ENCODE peak calls at places on chromosomes 3 and 15, in ten cellular contexts. G, P, Q, S, B, R, V, M, X and H are unnamed samples.
A peak's percentile ranks its signal among the peaks of the same experiment; 100 is the strongest.

GRCh38 chr3:101065962-101066361 is 72.7 kb upstream of the ABI3BP start:
- DNase-seq in G (no peak), P (peak; percentile 93), Q (no peak), S (no peak), B (no peak), R (no peak), V (no peak), M (peak; percentile 90), X (no peak), H (no peak)

GRCh38 chr3:134476306-134476705 is 9.5 kb downstream of the ANAPC13 start:
- DNase-seq in G (no peak), P (peak; percentile 81), Q (no peak), S (no peak), B (no peak), R (no peak), V (no peak), M (no peak), X (no peak), H (no peak)

GRCh38 chr3:76570436-76571057 is 469.4 kb upstream of the ROBO2 start:
- DNase-seq in G (no peak), P (peak; percentile 1), Q (no peak), S (no peak), B (no peak), R (no peak), V (peak; percentile 19), M (peak; percentile 24), X (no peak), H (peak; percentile 9)

GRCh38 chr3:16423298-16423697 is 90.2 kb downstream of the RFTN1 start:
- DNase-seq in G (no peak), P (no peak), Q (no peak), S (no peak), B (no peak), R (no peak), V (no peak), M (peak; percentile 94), X (no peak), H (no peak)

GRCh38 chr3:184218814-184219213 is 10.6 kb upstream of the VWA5B2 start:
- DNase-seq in G (no peak), P (no peak), Q (no peak), S (no peak), B (no peak), R (no peak), V (no peak), M (no peak), X (no peak), H (no peak)

GRCh38 chr3:81770710-81771109 is 9.3 kb upstream of the GBE1 start:
- DNase-seq in G (no peak), P (no peak), Q (no peak), S (no peak), B (no peak), R (no peak), V (no peak), M (no peak), X (no peak), H (no peak)

GRCh38 chr3:44072601-44073540 is 168.8 kb upstream of the TOPAZ1 start:
- DNase-seq in G (no peak), P (no peak), Q (no peak), S (no peak), B (no peak), R (no peak), V (no peak), M (no peak), X (no peak), H (no peak)

GRCh38 chr3:146091397-146091796 is 69.6 kb downstream of the PLOD2 start:
- DNase-seq in G (no peak), P (no peak), Q (no peak), S (no peak), B (no peak), R (no peak), V (no peak), M (no peak), X (no peak), H (no peak)

GRCh38 chr15:85351965-85352364 is 28.4 kb upstream of the AKAP13 start:
- DNase-seq in G (no peak), P (no peak), Q (no peak), S (no peak), B (no peak), R (no peak), V (no peak), M (peak; percentile 42), X (no peak), H (no peak)

GRCh38 chr3:79125313-79125984 is 642.3 kb downstream of the ROBO1 start:
- DNase-seq in G (no peak), P (no peak), Q (no peak), S (no peak), B (no peak), R (no peak), V (no peak), M (no peak), X (peak; percentile 17), H (no peak)

GRCh38 chr3:45387171-45387570 is 1.2 kb upstream of the LARS2 start:
- DNase-seq in G (no peak), P (no peak), Q (no peak), S (no peak), B (no peak), R (no peak), V (no peak), M (peak; percentile 68), X (no peak), H (no peak)

GRCh38 chr3:11570251-11570650 is 73.5 kb downstream of the VGLL4 start:
- DNase-seq in G (no peak), P (no peak), Q (no peak), S (no peak), B (no peak), R (no peak), V (no peak), M (no peak), X (no peak), H (no peak)

GRCh38 chr15:74906193-74906449 is 530 bp downstream of the FAM219B start:
- DNase-seq in G (peak; percentile 10), P (peak; percentile 23), Q (peak; percentile 60), S (no peak), B (no peak), R (no peak), V (no peak), M (no peak), X (no peak), H (peak; percentile 70)

GRCh38 chr3:56845505-56845904 is 43.8 kb upstream of the ARHGEF3 start:
- DNase-seq in G (no peak), P (peak; percentile 27), Q (no peak), S (no peak), B (no peak), R (no peak), V (no peak), M (no peak), X (no peak), H (no peak)

DNA sequence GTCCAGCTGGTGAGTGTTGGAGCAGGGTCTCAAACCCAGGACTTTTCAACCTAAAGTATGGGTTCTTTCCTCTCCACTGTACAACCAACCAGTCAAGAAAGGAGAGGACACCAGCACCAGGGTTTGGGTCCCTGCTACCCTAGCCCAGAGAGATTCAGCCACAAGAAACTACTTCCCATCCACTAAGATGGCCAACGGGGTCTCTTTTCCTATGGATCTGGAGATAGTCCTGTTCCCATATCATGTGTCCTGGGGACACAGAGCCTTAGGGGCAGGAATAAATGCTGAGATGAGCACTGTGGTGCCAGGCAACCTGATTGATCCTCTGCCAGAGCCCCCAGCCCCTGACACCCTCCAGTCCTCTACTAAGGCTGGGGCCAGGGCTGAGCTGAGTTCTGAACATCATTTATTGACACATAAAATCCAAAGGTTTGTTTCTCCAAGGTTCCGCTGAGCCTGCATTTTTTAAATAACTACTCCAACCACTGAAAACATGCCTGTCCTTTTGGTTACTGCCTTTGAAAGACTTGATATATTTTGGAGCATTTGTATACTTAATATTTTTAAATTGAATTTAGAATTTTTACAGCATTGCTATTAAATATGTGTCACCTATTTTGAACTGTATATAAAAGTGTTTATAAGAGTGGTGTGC is 26.0 kb downstream of the MRPL46 start:
- DNase-seq in G (no peak), P (no peak), Q (no peak), S (no peak), B (no peak), R (no peak), V (no peak), M (no peak), X (no peak), H (no peak)
- TF ChIP-seq CTCF in G (no peak), P (no peak), Q (no peak), S (no peak), B (no peak), R (no peak), V (no peak), M (no peak), X (no peak), H (no peak)

GRCh38 chr15:55588818-55589122 is 625 bp upstream of the PYGO1 start:
- DNase-seq in G (no peak), P (no peak), Q (no peak), S (no peak), B (no peak), R (no peak), V (no peak), M (no peak), X (no peak), H (no peak)

GRCh38 chr15:55589297-55589696 is 1.2 kb upstream of the PYGO1 start:
- DNase-seq in G (no peak), P (peak; percentile 8), Q (no peak), S (no peak), B (no peak), R (no peak), V (no peak), M (no peak), X (no peak), H (no peak)

GRCh38 chr15:55587321-55588069 is 650 bp downstream of the PYGO1 start:
- DNase-seq in G (peak; percentile 14), P (peak; percentile 70), Q (peak; percentile 69), S (peak; percentile 50), B (peak; percentile 73), R (peak; percentile 33), V (no peak), M (peak; percentile 10), X (peak; percentile 52), H (peak; percentile 79)

GRCh38 chr15:55586808-55587207 is 1.3 kb downstream of the PYGO1 start:
- DNase-seq in G (no peak), P (no peak), Q (no peak), S (no peak), B (no peak), R (no peak), V (no peak), M (no peak), X (no peak), H (no peak)

GRCh38 chr15:55588070-55588817 is at the start of gene PYGO1:
- DNase-seq in G (peak; percentile 58), P (peak; percentile 74), Q (peak; percentile 83), S (peak; percentile 56), B (peak; percentile 79), R (peak; percentile 68), V (peak; percentile 67), M (peak; percentile 44), X (peak; percentile 71), H (peak; percentile 90)
- TF ChIP-seq CTCF in G (no peak), P (peak; percentile 6), Q (no peak), S (no peak), B (no peak), R (no peak), V (no peak), M (no peak), X (no peak), H (no peak)

GRCh38 chr3:49079270-49079669 is 14.6 kb downstream of the QRICH1 start:
- DNase-seq in G (no peak), P (no peak), Q (no peak), S (no peak), B (no peak), R (no peak), V (no peak), M (no peak), X (no peak), H (no peak)
- TF ChIP-seq CTCF in G (no peak), P (no peak), Q (no peak), S (no peak), B (no peak), R (no peak), V (no peak), M (no peak), X (no peak), H (no peak)

GRCh38 chr3:64082917-64083587 is 59.8 kb upstream of the PSMD6 start:
- DNase-seq in G (no peak), P (no peak), Q (no peak), S (no peak), B (no peak), R (no peak), V (no peak), M (no peak), X (no peak), H (no peak)
- TF ChIP-seq CTCF in G (no peak), P (no peak), Q (no peak), S (no peak), B (no peak), R (no peak), V (no peak), M (no peak), X (no peak), H (no peak)